ENCODE peak calls at places on chromosomes 1 and 21, in six cellular contexts. P is Panc1, F is sigmoid colon, N is tibial artery, J is upper lobe of right lung, G is cardiac muscle cell. D is an unnamed sample.

GRCh38 chr1:241387216-241387615 is 30.2 kb upstream of the RGS7 start:
- DNase-seq in P (no peak), G (no peak), F (no peak), J (no peak), N (no peak), D (no peak)

GRCh38 chr1:51669191-51669590 is 52.3 kb downstream of the OSBPL9 start:
- DNase-seq in G (no peak), N (no peak), J (no peak), F (no peak), P (no peak), D (no peak)

GRCh38 chr1:1678581-1679380 is 13.8 kb downstream of the SLC35E2B start:
- DNase-seq in J (peak), F (peak), N (no peak), G (no peak), P (peak), D (no peak)

GRCh38 chr1:159960721-159961381 is 6.8 kb upstream of the SLAMF9 start:
- DNase-seq in J (no peak), G (peak), F (peak), P (no peak), N (peak), D (peak)

GRCh38 chr1:60078182-60078581 is 4.6 kb upstream of the C1orf87 start:
- DNase-seq in J (no peak), P (no peak), F (no peak), G (peak), N (no peak), D (peak)

GRCh38 chr1:57329001-57329400 is 94.9 kb downstream of the DAB1 start:
- DNase-seq in N (no peak), J (no peak), G (no peak), P (no peak), F (no peak), D (no peak)

GRCh38 chr1:145730467-145730866 is 11.2 kb downstream of the CD160 start:
- DNase-seq in G (no peak), N (no peak), P (no peak), F (no peak), J (no peak), D (no peak)

GRCh38 chr21:38651570-38651969 is 153.3 kb upstream of the ERG start:
- DNase-seq in F (no peak), J (no peak), N (peak), G (no peak), P (no peak), D (no peak)

GRCh38 chr1:200856716-200857352 is 15.9 kb upstream of the GPR25 start:
- DNase-seq in G (peak), P (no peak), F (no peak), J (no peak), N (no peak), D (peak)

GRCh38 chr1:75808921-75809320 is 12.2 kb downstream of the MSH4 start:
- DNase-seq in P (no peak), G (no peak), J (no peak), N (no peak), F (no peak), D (no peak)

GRCh38 chr1:247064309-247064708 is 14.3 kb downstream of the ZNF670 start:
- DNase-seq in N (no peak), P (no peak), J (no peak), F (no peak), G (no peak), D (no peak)

GRCh38 chr1:112982328-112982727 is 26.3 kb upstream of the SLC16A1 start:
- DNase-seq in G (no peak), N (no peak), F (no peak), P (no peak), J (no peak), D (no peak)

GRCh38 chr1:71494163-71494562 is 413.3 kb upstream of the ZRANB2 start:
- DNase-seq in P (no peak), N (no peak), F (no peak), J (no peak), G (peak), D (no peak)

GRCh38 chr1:203720253-203720652 is 44.7 kb upstream of the LAX1 start:
- DNase-seq in N (no peak), G (no peak), P (no peak), F (no peak), J (no peak), D (no peak)

GRCh38 chr1:84573481-84573966 is 716 bp downstream of the CTBS start:
- DNase-seq in F (no peak), G (peak), P (no peak), J (no peak), N (no peak), D (no peak)

GRCh38 chr1:115595279-115596079 is 46.3 kb upstream of the VANGL1 start:
- DNase-seq in P (peak), N (peak), F (peak), G (peak), J (peak), D (peak)

GRCh38 chr21:40685121-40685630 is 161.8 kb downstream of the DSCAM start:
- DNase-seq in P (no peak), J (no peak), G (no peak), F (no peak), N (no peak), D (no peak)

GRCh38 chr1:43934279-43934985 is 831 bp downstream of the ARTN start:
- DNase-seq in G (peak), N (no peak), J (peak), F (peak), P (no peak), D (peak)

GRCh38 chr1:13570924-13571323 is 12.7 kb upstream of the PDPN start:
- DNase-seq in F (no peak), J (no peak), G (no peak), N (no peak), P (no peak), D (no peak)
- TF ChIP-seq CTCF in F (no peak), J (peak), G (peak), N (no peak), P (peak), D (peak)

GRCh38 chr1:20366076-20366765 is 75.5 kb downstream of the VWA5B1 start:
- DNase-seq in J (no peak), F (peak), N (no peak), P (no peak), G (peak), D (no peak)

GRCh38 chr1:20362856-20363255 is 72.2 kb downstream of the VWA5B1 start:
- DNase-seq in F (no peak), G (no peak), J (no peak), N (no peak), P (no peak), D (no peak)

GRCh38 chr1:20366766-20367602 is 76.3 kb downstream of the VWA5B1 start:
- DNase-seq in F (no peak), G (peak), P (no peak), J (no peak), N (no peak), D (peak)

GRCh38 chr1:20367626-20368025 is 77.0 kb downstream of the VWA5B1 start:
- DNase-seq in N (no peak), J (no peak), P (no peak), F (no peak), G (no peak), D (no peak)

GRCh38 chr1:20365421-20366075 is 74.9 kb downstream of the VWA5B1 start:
- DNase-seq in N (no peak), G (no peak), P (no peak), F (peak), J (no peak), D (no peak)
- H3K4me3 ChIP-seq in N (no peak), G (peak), P (no peak), F (no peak), J (no peak), D (no peak)

GRCh38 chr1:54872041-54872342 is 15.0 kb downstream of the DHCR24 start:
- DNase-seq in G (no peak), N (no peak), J (no peak), F (no peak), P (no peak), D (peak)
- TF ChIP-seq CTCF in G (no peak), N (no peak), J (no peak), F (no peak), P (no peak), D (peak)

DNA sequence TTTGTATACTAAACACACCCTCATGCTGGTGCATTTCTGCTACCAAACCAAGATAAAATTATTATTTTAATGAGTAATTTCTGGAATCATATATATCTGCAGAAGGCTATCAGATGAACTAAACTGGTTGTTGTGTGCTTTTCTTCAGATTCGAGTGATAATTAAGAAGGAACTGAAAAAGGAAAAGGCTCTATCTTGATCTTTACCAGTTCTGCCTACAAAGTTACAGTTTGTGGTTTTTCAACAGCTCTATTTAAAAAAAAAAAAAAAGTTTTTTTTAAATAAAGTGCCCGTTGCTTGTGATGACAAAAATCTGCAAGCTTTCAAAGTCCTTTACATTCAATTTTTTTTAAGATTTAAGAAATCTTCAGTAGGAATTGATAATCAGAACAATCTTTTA is 13.6 kb downstream of the DENND1B start:
- DNase-seq in P (no peak), G (no peak), J (no peak), N (no peak), F (no peak), D (no peak)
- H3K4me3 ChIP-seq in P (no peak), G (no peak), J (no peak), N (no peak), F (no peak), D (no peak)

GRCh38 chr1:66355756-66356155 is 178.2 kb upstream of the SGIP1 start:
- DNase-seq in J (no peak), N (no peak), F (no peak), G (no peak), P (no peak), D (no peak)

GRCh38 chr1:66353207-66353606 is 180.7 kb upstream of the SGIP1 start:
- DNase-seq in J (no peak), P (no peak), N (no peak), F (no peak), G (no peak), D (no peak)

GRCh38 chr1:66352783-66353182 is 181.2 kb upstream of the SGIP1 start:
- DNase-seq in P (no peak), N (no peak), F (no peak), G (no peak), J (no peak), D (no peak)

GRCh38 chr1:66356605-66357004 is 177.3 kb upstream of the SGIP1 start:
- DNase-seq in J (no peak), F (no peak), G (no peak), N (no peak), P (no peak), D (no peak)

DNA sequence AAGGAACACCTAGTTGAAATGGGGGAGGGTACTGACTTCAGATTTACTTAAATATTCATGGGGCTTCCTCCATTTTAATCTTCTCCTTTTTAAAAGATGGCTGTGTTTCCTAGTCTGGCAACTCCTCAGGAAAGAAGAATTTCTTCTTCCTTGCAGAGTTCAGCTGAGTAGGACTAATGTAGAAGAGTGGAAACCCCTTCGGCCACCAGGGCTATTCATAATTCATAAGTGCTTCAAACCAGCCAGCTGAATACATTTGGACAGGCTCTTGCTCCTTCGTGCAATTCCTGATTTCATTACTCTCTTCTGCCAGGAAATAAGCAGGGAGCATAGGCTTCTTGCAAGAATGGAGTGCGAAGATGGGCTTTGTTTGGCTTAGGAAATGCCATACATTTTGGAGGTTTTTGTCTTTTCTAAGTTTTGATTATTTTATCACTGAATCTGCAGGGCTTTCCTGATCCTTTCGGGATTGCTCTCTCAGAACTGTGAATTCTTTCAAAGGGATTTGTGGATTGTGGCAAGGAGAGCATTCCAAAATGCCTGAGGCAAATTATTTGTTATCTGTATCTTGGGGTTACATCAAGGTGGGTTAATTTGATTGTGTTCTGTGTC is 179.5 kb upstream of the SGIP1 start:
- DNase-seq in N (no peak), F (no peak), G (peak), P (no peak), J (no peak), D (peak)
- TF ChIP-seq CTCF in N (no peak), F (no peak), G (no peak), P (no peak), J (no peak), D (no peak)

D was measured in fibroblast of villous mesenchyme.